ENCODE peak calls at places on chromosome 11, in seven cellular contexts. J is endothelial cell, V is dorsolateral prefrontal cortex, G is A549, D is esophagus muscularis mucosa, C is omental fat pad, N is mucosa of descending colon. Q is an unnamed sample.

GRCh38 chr11:41286751-41287150 is 172.7 kb downstream of the LRRC4C start:
- DNase-seq in J (no peak), V (no peak), G (no peak), D (no peak), C (no peak), N (no peak), Q (no peak)

GRCh38 chr11:69400140-69400539 is 81.3 kb upstream of the LINC01488 start:
- DNase-seq in J (no peak), V (no peak), G (no peak), D (no peak), C (no peak), N (no peak), Q (no peak)

GRCh38 chr11:110373061-110373702 is 56.6 kb upstream of the FDX1 start:
- DNase-seq in J (no peak), V (no peak), G (no peak), D (no peak), C (no peak), N (no peak), Q (no peak)

GRCh38 chr11:78216021-78216420 is 27.3 kb downstream of the USP35 start:
- DNase-seq in J (no peak), V (no peak), G (no peak), D (no peak), C (no peak), N (no peak), Q (no peak)

GRCh38 chr11:118640332-118641154 is 33.1 kb downstream of the PHLDB1 start:
- DNase-seq in J (no peak), V (no peak), G (no peak), D (no peak), C (no peak), N (no peak), Q (no peak)

GRCh38 chr11:68115285-68115684 is 5.9 kb downstream of the CHKA start:
- DNase-seq in J (no peak), V (no peak), G (no peak), D (no peak), C (no peak), N (no peak), Q (no peak)

GRCh38 chr11:24312464-24313238 is 184.2 kb upstream of the LUZP2 start:
- DNase-seq in J (no peak), V (no peak), G (no peak), D (no peak), C (no peak), N (no peak), Q (no peak)

GRCh38 chr11:2668876-2669275 is 30.9 kb downstream of the KCNQ1OT1 start:
- DNase-seq in J (no peak), V (no peak), G (no peak), D (no peak), C (no peak), N (no peak), Q (peak; percentile 21)

GRCh38 chr11:123616505-123617198 is 37.8 kb downstream of the SCN3B start:
- DNase-seq in J (no peak), V (peak; percentile 26), G (no peak), D (no peak), C (no peak), N (no peak), Q (no peak)

GRCh38 chr11:118660646-118661424 is 18.6 kb downstream of the TREH start:
- DNase-seq in J (no peak), V (no peak), G (no peak), D (no peak), C (no peak), N (no peak), Q (no peak)

GRCh38 chr11:66178871-66179270 is 89.6 kb upstream of the RAB1B start:
- DNase-seq in J (no peak), V (no peak), G (no peak), D (no peak), C (no peak), N (no peak), Q (no peak)

GRCh38 chr11:61482513-61482912 is 26.0 kb upstream of the LRRC10B start:
- DNase-seq in J (peak; percentile 86), V (no peak), G (peak; percentile 67), D (no peak), C (no peak), N (no peak), Q (no peak)

GRCh38 chr11:85171648-85172257 is 455.4 kb downstream of the DLG2 start:
- DNase-seq in J (no peak), V (no peak), G (no peak), D (no peak), C (no peak), N (no peak), Q (no peak)

GRCh38 chr11:109016724-109017123 is 351.9 kb downstream of the DDX10 start:
- DNase-seq in J (no peak), V (no peak), G (no peak), D (peak; percentile 53), C (no peak), N (no peak), Q (no peak)

GRCh38 chr11:27331984-27332383 is 31.0 kb downstream of the CCDC34 start:
- DNase-seq in J (no peak), V (no peak), G (no peak), D (no peak), C (no peak), N (no peak), Q (no peak)

GRCh38 chr11:117315285-117316196 is 515 bp downstream of the BACE1 start:
- DNase-seq in J (no peak), V (no peak), G (no peak), D (no peak), C (no peak), N (peak; percentile 35), Q (peak; percentile 69)

GRCh38 chr11:2793781-2794418 is 91.7 kb downstream of the CDKN1C start:
- DNase-seq in J (no peak), V (peak; percentile 9), G (no peak), D (no peak), C (no peak), N (peak; percentile 8), Q (no peak)

GRCh38 chr11:77190331-77191075 is 62.5 kb downstream of the MYO7A start:
- DNase-seq in J (no peak), V (no peak), G (no peak), D (no peak), C (no peak), N (no peak), Q (no peak)

GRCh38 chr11:129189646-129190045 is 2.5 kb downstream of the ARHGAP32 start:
- DNase-seq in J (no peak), V (no peak), G (no peak), D (no peak), C (no peak), N (no peak), Q (no peak)

GRCh38 chr11:75498556-75499255 is 27.0 kb downstream of the GDPD5 start:
- DNase-seq in J (no peak), V (no peak), G (no peak), D (no peak), C (no peak), N (no peak), Q (no peak)

GRCh38 chr11:78740175-78741161 is 165.8 kb upstream of the NARS2 start:
- DNase-seq in J (no peak), V (no peak), G (no peak), D (no peak), C (no peak), N (peak; percentile 47), Q (no peak)

GRCh38 chr11:36156486-36157150 is 132.6 kb downstream of the COMMD9 start:
- DNase-seq in J (no peak), V (no peak), G (no peak), D (no peak), C (no peak), N (no peak), Q (no peak)

GRCh38 chr11:133832096-133833081 is 12.9 kb downstream of the SPATA19 start:
- DNase-seq in J (no peak), V (no peak), G (no peak), D (peak; percentile 55), C (no peak), N (no peak), Q (no peak)

GRCh38 chr11:18773681-18774080 is 17.9 kb downstream of the PTPN5 start:
- DNase-seq in J (no peak), V (no peak), G (no peak), D (no peak), C (no peak), N (no peak), Q (no peak)
- TF ChIP-seq CTCF in J (no peak), V (no peak), G (no peak), D (no peak), C (no peak), N (no peak), Q (no peak)

GRCh38 chr11:119996556-119996955 is 141.4 kb downstream of the TRIM29 start:
- DNase-seq in J (no peak), V (no peak), G (no peak), D (no peak), C (no peak), N (no peak), Q (no peak)

GRCh38 chr11:119993732-119994131 is 144.2 kb downstream of the TRIM29 start:
- DNase-seq in J (no peak), V (no peak), G (no peak), D (no peak), C (no peak), N (peak; percentile 59), Q (no peak)

GRCh38 chr11:120001161-120002135 is 136.5 kb downstream of the TRIM29 start:
- DNase-seq in J (peak; percentile 29), V (no peak), G (no peak), D (no peak), C (no peak), N (no peak), Q (no peak)

GRCh38 chr11:119995730-119996491 is 142.0 kb downstream of the TRIM29 start:
- DNase-seq in J (no peak), V (no peak), G (no peak), D (no peak), C (no peak), N (no peak), Q (no peak)

DNA sequence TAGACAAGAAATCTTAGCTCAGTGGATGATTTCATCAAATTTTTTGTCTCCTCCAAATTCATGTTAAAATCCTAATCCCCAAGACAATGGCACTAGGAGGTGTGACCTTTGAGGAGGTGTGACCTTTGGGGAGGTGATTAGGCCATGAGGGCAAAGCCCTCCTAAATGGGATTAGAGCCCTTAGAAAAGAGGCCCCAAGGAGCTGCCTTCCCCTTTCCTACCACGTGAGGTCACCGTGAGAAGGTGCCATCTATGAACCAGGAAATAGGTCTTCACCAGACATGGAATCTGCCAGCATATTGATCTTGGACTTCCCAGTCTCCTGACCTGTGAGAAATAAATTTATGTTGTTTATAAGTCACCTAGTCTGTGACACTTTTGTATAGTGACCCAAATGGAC is 138.7 kb downstream of the TRIM29 start:
- DNase-seq in J (no peak), V (no peak), G (no peak), D (no peak), C (no peak), N (no peak), Q (no peak)
- TF ChIP-seq CTCF in J (no peak), V (no peak), G (no peak), D (no peak), C (no peak), N (no peak), Q (no peak)

GRCh38 chr11:387193-387793 is 6.7 kb upstream of the PKP3 start:
- DNase-seq in J (no peak), V (no peak), G (no peak), D (no peak), C (no peak), N (no peak), Q (no peak)
- TF ChIP-seq CTCF in J (no peak), V (no peak), G (no peak), D (no peak), C (no peak), N (no peak), Q (no peak)

DNA sequence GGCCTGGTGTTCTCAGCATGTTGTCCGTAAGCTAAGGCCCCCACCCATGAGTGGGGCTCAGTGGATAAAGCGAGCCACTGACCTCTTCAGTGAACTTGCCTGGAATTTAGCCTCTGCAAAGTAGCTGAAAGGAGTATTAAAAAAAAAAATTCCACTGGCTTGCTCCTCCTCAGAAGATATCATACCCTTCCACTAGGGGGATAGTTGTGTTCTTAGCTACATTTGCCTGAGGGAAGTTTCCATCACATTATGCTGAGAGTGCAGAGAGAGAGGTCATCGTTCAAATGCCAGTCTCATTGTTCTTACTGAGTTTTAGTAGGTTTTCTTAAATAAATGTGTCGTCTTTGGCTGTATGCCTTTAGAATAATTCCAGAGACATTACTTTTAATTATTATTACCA is 879.7 kb downstream of the JRKL start:
- DNase-seq in J (no peak), V (no peak), G (no peak), D (no peak), C (no peak), N (no peak), Q (no peak)
- TF ChIP-seq CTCF in J (peak; percentile 66), V (no peak), G (no peak), D (no peak), C (no peak), N (no peak), Q (no peak)